ENCODE peak calls at places on chromosomes 6 and 20, in four cellular contexts. Q is ELR, G is GM10248, R is testis. W is an unnamed sample.

GRCh38 chr6:169263836-169264608 is 10.4 kb upstream of the THBS2 start:
- DNase-seq in Q (peak), G (no peak), R (peak), W (no peak)

GRCh38 chr6:138795809-138796469 is at the start of gene ECT2L:
- DNase-seq in Q (peak), G (no peak), R (peak), W (peak)

GRCh38 chr6:146767632-146768031 is 168.9 kb downstream of the ADGB start:
- DNase-seq in Q (no peak), G (no peak), R (no peak), W (no peak)

GRCh38 chr6:18101271-18101670 is 21.2 kb downstream of the NHLRC1 start:
- DNase-seq in Q (peak), G (no peak), R (no peak), W (peak)

GRCh38 chr6:135722182-135722581 is 129.3 kb upstream of the PDE7B start:
- DNase-seq in Q (peak), G (no peak), R (no peak), W (peak)

GRCh38 chr20:20037960-20038359 is 14.3 kb downstream of the CRNKL1 start:
- DNase-seq in Q (peak), G (no peak), R (no peak), W (no peak)

GRCh38 chr6:116251568-116252384 is 2.1 kb downstream of the TSPYL4 start:
- DNase-seq in Q (peak), G (no peak), R (no peak), W (peak)

GRCh38 chr6:154960299-154960796 is 34.8 kb upstream of the TIAM2 start:
- DNase-seq in Q (no peak), G (no peak), R (no peak), W (no peak)

GRCh38 chr6:111565316-111566221 is 40.1 kb downstream of the TRAF3IP2 start:
- DNase-seq in Q (peak), G (peak), R (no peak), W (no peak)

GRCh38 chr20:58102252-58102651 is 126.2 kb downstream of the ANKRD60 start:
- DNase-seq in Q (peak), G (no peak), R (no peak), W (no peak)

GRCh38 chr6:111173946-111174345 is 86.6 kb downstream of the SLC16A10 start:
- DNase-seq in Q (peak), G (no peak), R (no peak), W (no peak)

GRCh38 chr20:20407891-20408805 is 40.2 kb downstream of the INSM1 start:
- DNase-seq in Q (peak), G (no peak), R (no peak), W (peak)

GRCh38 chr20:61400499-61400898 is 148.4 kb downstream of the CDH4 start:
- DNase-seq in Q (no peak), G (no peak), R (no peak), W (no peak)

GRCh38 chr6:38730136-38730862 is 15.2 kb downstream of the DNAH8 start:
- DNase-seq in Q (no peak), G (no peak), R (no peak), W (no peak)

GRCh38 chr20:17562804-17563305 is 7.0 kb upstream of the DSTN start:
- DNase-seq in Q (peak), G (no peak), R (no peak), W (peak)

GRCh38 chr20:37315293-37316110 is 26.0 kb downstream of the MANBAL start:
- DNase-seq in Q (no peak), G (peak), R (peak), W (peak)

GRCh38 chr20:15032352-15032622 is 694.9 kb upstream of the FLRT3 start:
- DNase-seq in Q (no peak), G (no peak), R (no peak), W (no peak)

GRCh38 chr6:37731888-37732287 is 34.2 kb upstream of the MDGA1 start:
- DNase-seq in Q (no peak), G (peak), R (no peak), W (no peak)

GRCh38 chr6:12060780-12061619 is 48.9 kb downstream of the HIVEP1 start:
- DNase-seq in Q (no peak), G (peak), R (peak), W (no peak)

GRCh38 chr6:13053080-13053479 is 275.3 kb downstream of the TBC1D7 start:
- DNase-seq in Q (no peak), G (no peak), R (no peak), W (no peak)

GRCh38 chr20:32034581-32035397 is 17.3 kb upstream of the HCK start:
- DNase-seq in Q (peak), G (no peak), R (peak), W (peak)

GRCh38 chr20:38304845-38305447 is 990 bp downstream of the BPI start:
- DNase-seq in Q (peak), G (peak), R (no peak), W (peak)

GRCh38 chr20:63708301-63709148 is 686 bp downstream of the ZGPAT start:
- DNase-seq in Q (peak), G (peak), R (peak), W (no peak)

GRCh38 chr20:61911824-61912223 is 153.9 kb downstream of the TAF4 start:
- DNase-seq in Q (no peak), G (no peak), R (no peak), W (no peak)

GRCh38 chr20:20184149-20184548 is 131.8 kb downstream of the CFAP61 start:
- DNase-seq in Q (peak), G (no peak), R (no peak), W (no peak)

GRCh38 chr6:151847064-151847463 is 39.6 kb downstream of the ESR1 start:
- DNase-seq in Q (peak), G (no peak), R (peak), W (peak)

GRCh38 chr6:40077315-40077714 is 143.1 kb upstream of the MOCS1 start:
- DNase-seq in Q (no peak), G (no peak), R (no peak), W (no peak)

GRCh38 chr6:16762547-16763477 is 1.6 kb upstream of the ATXN1 start:
- DNase-seq in Q (peak), G (peak), R (peak), W (peak)

GRCh38 chr6:137808191-137808590 is 58.9 kb upstream of the TNFAIP3 start:
- DNase-seq in Q (peak), G (no peak), R (no peak), W (peak)

GRCh38 chr20:4861961-4862360 is 139.3 kb downstream of the SLC23A2 start:
- DNase-seq in Q (no peak), G (no peak), R (no peak), W (no peak)

W was measured in HCEC 1CT.